ENCODE peak calls at places on chromosomes 2 and 18, in six cellular contexts. W is pulmonary artery endothelial cell; J is skeletal muscle cell; O is stimulated activated naive CD8-positive, alpha-beta T cell treated with anti-CD3 and anti-CD28 coated beads, Interleukin-15, Interleukin-2, amounts not matched to agents 100 U/mL and 50 U/mL, for 24 hours; K is esophagus squamous epithelium; H is activated T-helper 1 cell treated with anti-CD3 and anti-CD28 coated beads, Interleukin-12 subunit alpha, Interleukin-12 subunit beta, Interleukin-2, Interleukin-4 antibody, amounts not matched to agents 30 ng/mL and 10 ng/mL and 1 ng/mL, durations not matched to agents 14 hours and 24 hours and 36 hours. F is an unnamed sample.

GRCh38 chr2:106782658-106783057 is 103.3 kb downstream of the ST6GAL2 start:
- DNase-seq in W (no peak), J (no peak), O (no peak), H (no peak), K (no peak), F (no peak)

GRCh38 chr2:218867900-218868299 is 8.3 kb downstream of the WNT6 start:
- DNase-seq in O (no peak), K (no peak), J (no peak), W (no peak), H (no peak), F (no peak)

GRCh38 chr2:47075361-47076125 is 79.6 kb downstream of the STPG4 start:
- DNase-seq in W (no peak), K (no peak), H (no peak), O (no peak), J (no peak), F (no peak)

GRCh38 chr18:36829362-36830140 is 624 bp downstream of the KIAA1328 start:
- DNase-seq in O (no peak), H (no peak), J (no peak), K (peak; percentile 40), W (no peak), F (peak; percentile 26)

GRCh38 chr2:228039752-228040534 is 141.5 kb downstream of the SPHKAP start:
- DNase-seq in J (no peak), H (no peak), K (no peak), W (no peak), O (no peak), F (peak; percentile 61)

GRCh38 chr2:26612522-26613240 is 28.5 kb downstream of the CIB4 start:
- DNase-seq in W (no peak), J (no peak), H (no peak), O (no peak), K (no peak), F (no peak)

GRCh38 chr2:101160454-101160853 is 9.3 kb upstream of the TBC1D8 start:
- DNase-seq in W (no peak), H (no peak), J (no peak), O (no peak), K (no peak), F (peak; percentile 32)

GRCh38 chr2:24586955-24587354 is 95.9 kb downstream of the NCOA1 start:
- DNase-seq in H (peak; percentile 18), K (no peak), O (peak; percentile 42), W (no peak), J (no peak), F (no peak)

GRCh38 chr2:96875498-96876035 is 5.7 kb upstream of the SEMA4C start:
- DNase-seq in K (no peak), O (no peak), J (no peak), H (no peak), W (no peak), F (no peak)

GRCh38 chr2:218569038-218569431 is 396 bp downstream of the CNOT9 start:
- DNase-seq in O (peak; percentile 72), W (no peak), K (no peak), J (no peak), H (peak; percentile 59), F (peak; percentile 75)

GRCh38 chr18:44848931-44849330 is 168.2 kb downstream of the SETBP1 start:
- DNase-seq in O (no peak), W (no peak), J (no peak), K (no peak), H (no peak), F (no peak)

GRCh38 chr2:156522824-156523440 is 86.8 kb downstream of the GPD2 start:
- DNase-seq in O (no peak), H (no peak), J (no peak), K (no peak), W (no peak), F (no peak)

GRCh38 chr2:1727101-1727771 is 17.1 kb downstream of the PXDN start:
- DNase-seq in H (no peak), J (no peak), K (no peak), W (no peak), O (no peak), F (no peak)

GRCh38 chr2:174931724-174932123 is 73.5 kb downstream of the CHN1 start:
- DNase-seq in H (no peak), O (no peak), J (peak; percentile 45), W (no peak), K (no peak), F (no peak)

GRCh38 chr2:178517496-178517895 is 37.2 kb downstream of the PLEKHA3 start:
- DNase-seq in W (no peak), O (no peak), J (no peak), H (no peak), K (no peak), F (no peak)

GRCh38 chr2:238509151-238509820 is 82.6 kb downstream of the ASB1 start:
- DNase-seq in W (no peak), O (no peak), J (no peak), H (no peak), K (no peak), F (no peak)

GRCh38 chr18:79135924-79136323 is 66.7 kb downstream of the ATP9B start:
- DNase-seq in H (no peak), O (no peak), W (no peak), K (no peak), J (no peak), F (no peak)

GRCh38 chr18:79397830-79398761 is 2.4 kb downstream of the NFATC1 start:
- DNase-seq in W (no peak), J (no peak), K (no peak), O (no peak), H (no peak), F (no peak)

GRCh38 chr2:119486196-119486827 is 38.0 kb downstream of the SCTR start:
- DNase-seq in W (no peak), O (no peak), H (no peak), K (no peak), J (no peak), F (no peak)

GRCh38 chr2:86482034-86482433 is 40.9 kb downstream of the KDM3A start:
- DNase-seq in K (no peak), W (no peak), J (no peak), O (no peak), H (peak; percentile 4), F (no peak)

GRCh38 chr18:33577688-33578370 is at the start of gene ASXL3:
- DNase-seq in W (no peak), H (no peak), J (no peak), O (no peak), K (no peak), F (no peak)

GRCh38 chr18:33871363-33872025 is 293.5 kb downstream of the ASXL3 start:
- DNase-seq in J (peak; percentile 5), K (no peak), H (no peak), O (no peak), W (no peak), F (no peak)

GRCh38 chr2:36582556-36583350 is 15.2 kb downstream of the FEZ2 start:
- DNase-seq in J (no peak), K (no peak), W (no peak), H (no peak), O (no peak), F (no peak)

GRCh38 chr2:233928594-233929351 is 11.6 kb downstream of the TRPM8 start:
- DNase-seq in W (no peak), H (no peak), O (peak; percentile 53), J (no peak), K (no peak), F (peak; percentile 45)

GRCh38 chr2:36403675-36404230 is 48.2 kb downstream of the CRIM1 start:
- DNase-seq in O (no peak), H (no peak), J (peak; percentile 45), W (no peak), K (no peak), F (peak; percentile 55)

GRCh38 chr2:217402622-217403383 is 542.9 kb upstream of the TNP1 start:
- DNase-seq in J (no peak), O (no peak), H (no peak), W (no peak), K (no peak), F (peak; percentile 32)

GRCh38 chr2:138829326-138829725 is 49.1 kb upstream of the NXPH2 start:
- DNase-seq in H (no peak), J (no peak), O (peak; percentile 34), W (no peak), K (no peak), F (peak; percentile 69)

GRCh38 chr2:120935339-120936313 is 200.0 kb downstream of the GLI2 start:
- DNase-seq in J (no peak), W (no peak), K (no peak), H (no peak), O (no peak), F (peak; percentile 84)

GRCh38 chr2:240615409-240615808 is 9.9 kb upstream of the GPR35 start:
- DNase-seq in O (no peak), W (no peak), J (no peak), K (no peak), H (no peak), F (no peak)

GRCh38 chr18:62725896-62726295 is 10.6 kb downstream of the PHLPP1 start:
- DNase-seq in W (no peak), H (no peak), K (no peak), O (no peak), J (no peak), F (no peak)

GRCh38 chr2:68169308-68169707 is 11.6 kb downstream of the PNO1 start:
- DNase-seq in H (no peak), W (no peak), O (no peak), K (no peak), J (no peak), F (no peak)

GRCh38 chr2:180591947-180592346 is 388.5 kb upstream of the UBE2E3 start:
- DNase-seq in W (no peak), J (no peak), O (no peak), K (no peak), H (no peak), F (no peak)

GRCh38 chr2:231099918-231100317 is 24.9 kb downstream of the HTR2B start:
- DNase-seq in O (peak; percentile 26), J (no peak), H (no peak), K (no peak), W (no peak), F (no peak)

GRCh38 chr2:27053776-27054175 is 2.3 kb downstream of the AGBL5 start:
- DNase-seq in J (no peak), H (no peak), W (no peak), O (no peak), K (no peak), F (no peak)